ENCODE peak calls at places on chromosomes 4 and X, in five cellular contexts. One of them, this sample, is unnamed.

GRCh38 chrX:31279359-31279758 is 207.5 kb upstream of the FTHL17 start:
- DNase-seq in esophagus squamous epithelium: no peak
- DNase-seq in cardiac muscle cell: peak
- DNase-seq in endothelial cell of umbilical vein: peak
- DNase-seq in choroid plexus epithelial cell: peak
- DNase-seq in this sample: no peak

GRCh38 chrX:151019837-151020236 is 36.7 kb downstream of the HMGB3 start:
- DNase-seq in esophagus squamous epithelium: no peak
- DNase-seq in cardiac muscle cell: peak
- DNase-seq in endothelial cell of umbilical vein: no peak
- DNase-seq in choroid plexus epithelial cell: peak
- DNase-seq in this sample: no peak

GRCh38 chrX:129650821-129651510 is 3.8 kb downstream of the APLN start:
- DNase-seq in esophagus squamous epithelium: no peak
- DNase-seq in cardiac muscle cell: no peak
- DNase-seq in endothelial cell of umbilical vein: no peak
- DNase-seq in choroid plexus epithelial cell: no peak
- DNase-seq in this sample: no peak

GRCh38 chrX:40543661-40544328 is 37.0 kb upstream of the ATP6AP2 start:
- DNase-seq in esophagus squamous epithelium: no peak
- DNase-seq in cardiac muscle cell: peak
- DNase-seq in endothelial cell of umbilical vein: peak
- DNase-seq in choroid plexus epithelial cell: peak
- DNase-seq in this sample: no peak

GRCh38 chr4:117135634-117136354 is 50.4 kb upstream of the TRAM1L1 start:
- DNase-seq in esophagus squamous epithelium: no peak
- DNase-seq in cardiac muscle cell: no peak
- DNase-seq in endothelial cell of umbilical vein: no peak
- DNase-seq in choroid plexus epithelial cell: no peak
- DNase-seq in this sample: no peak

GRCh38 chrX:135893294-135893817 is at the start of the genes CT45A10 and SAGE1:
- DNase-seq in esophagus squamous epithelium: no peak
- DNase-seq in cardiac muscle cell: no peak
- DNase-seq in endothelial cell of umbilical vein: no peak
- DNase-seq in choroid plexus epithelial cell: no peak
- DNase-seq in this sample: no peak

GRCh38 chr4:145945431-145946155 is 7.0 kb upstream of the ZNF827 start:
- DNase-seq in esophagus squamous epithelium: no peak
- DNase-seq in cardiac muscle cell: no peak
- DNase-seq in endothelial cell of umbilical vein: no peak
- DNase-seq in choroid plexus epithelial cell: peak
- DNase-seq in this sample: no peak

GRCh38 chrX:109890910-109891502 is 111.9 kb upstream of the TMEM164 start:
- DNase-seq in esophagus squamous epithelium: no peak
- DNase-seq in cardiac muscle cell: peak
- DNase-seq in endothelial cell of umbilical vein: peak
- DNase-seq in choroid plexus epithelial cell: peak
- DNase-seq in this sample: no peak

GRCh38 chr4:121827851-121828250 is 4.2 kb upstream of the CCNA2 start:
- DNase-seq in esophagus squamous epithelium: no peak
- DNase-seq in cardiac muscle cell: peak
- DNase-seq in endothelial cell of umbilical vein: no peak
- DNase-seq in choroid plexus epithelial cell: peak
- DNase-seq in this sample: no peak

GRCh38 chr4:157048248-157048647 is 27.7 kb upstream of the GLRB start:
- DNase-seq in esophagus squamous epithelium: no peak
- DNase-seq in cardiac muscle cell: peak
- DNase-seq in endothelial cell of umbilical vein: no peak
- DNase-seq in choroid plexus epithelial cell: peak
- DNase-seq in this sample: no peak

GRCh38 chrX:136909119-136909705 is 28.7 kb upstream of the RBMX start:
- DNase-seq in esophagus squamous epithelium: peak
- DNase-seq in cardiac muscle cell: peak
- DNase-seq in endothelial cell of umbilical vein: peak
- DNase-seq in choroid plexus epithelial cell: peak
- DNase-seq in this sample: peak

GRCh38 chrX:94162971-94163370 is 489.0 kb downstream of the FAM133A start:
- DNase-seq in esophagus squamous epithelium: no peak
- DNase-seq in cardiac muscle cell: no peak
- DNase-seq in endothelial cell of umbilical vein: no peak
- DNase-seq in choroid plexus epithelial cell: no peak
- DNase-seq in this sample: no peak

GRCh38 chr4:115580901-115581300 is 467.5 kb upstream of the NDST4 start:
- DNase-seq in esophagus squamous epithelium: no peak
- DNase-seq in cardiac muscle cell: no peak
- DNase-seq in endothelial cell of umbilical vein: no peak
- DNase-seq in choroid plexus epithelial cell: no peak
- DNase-seq in this sample: no peak

GRCh38 chr4:101475246-101475645 is 127.9 kb upstream of the PPP3CA start:
- DNase-seq in esophagus squamous epithelium: no peak
- DNase-seq in cardiac muscle cell: no peak
- DNase-seq in endothelial cell of umbilical vein: no peak
- DNase-seq in choroid plexus epithelial cell: no peak
- DNase-seq in this sample: no peak

GRCh38 chr4:100849319-100849718 is 331.5 kb upstream of the EMCN start:
- DNase-seq in esophagus squamous epithelium: no peak
- DNase-seq in cardiac muscle cell: no peak
- DNase-seq in endothelial cell of umbilical vein: no peak
- DNase-seq in choroid plexus epithelial cell: no peak
- DNase-seq in this sample: no peak

GRCh38 chr4:32662803-32663202 is 1942.6 kb downstream of the PCDH7 start:
- DNase-seq in esophagus squamous epithelium: no peak
- DNase-seq in cardiac muscle cell: no peak
- DNase-seq in endothelial cell of umbilical vein: no peak
- DNase-seq in choroid plexus epithelial cell: no peak
- DNase-seq in this sample: no peak

GRCh38 chr4:38815879-38816782 is 11.5 kb upstream of the TLR1 start:
- DNase-seq in esophagus squamous epithelium: no peak
- DNase-seq in cardiac muscle cell: no peak
- DNase-seq in endothelial cell of umbilical vein: no peak
- DNase-seq in choroid plexus epithelial cell: peak
- DNase-seq in this sample: peak

GRCh38 chrX:49079489-49080428 is at the start of gene WDR45:
- DNase-seq in esophagus squamous epithelium: no peak
- DNase-seq in cardiac muscle cell: peak
- DNase-seq in endothelial cell of umbilical vein: peak
- DNase-seq in choroid plexus epithelial cell: peak
- DNase-seq in this sample: peak

GRCh38 chr4:52665592-52665991 is 6.5 kb upstream of the USP46 start:
- DNase-seq in esophagus squamous epithelium: no peak
- DNase-seq in cardiac muscle cell: no peak
- DNase-seq in endothelial cell of umbilical vein: peak
- DNase-seq in choroid plexus epithelial cell: peak
- DNase-seq in this sample: no peak

GRCh38 chr4:100240008-100240407 is 49.7 kb upstream of the DDIT4L start:
- DNase-seq in esophagus squamous epithelium: no peak
- DNase-seq in cardiac muscle cell: peak
- DNase-seq in endothelial cell of umbilical vein: no peak
- DNase-seq in choroid plexus epithelial cell: peak
- DNase-seq in this sample: no peak

GRCh38 chr4:105306820-105307219 is 160.1 kb downstream of the TET2 start:
- DNase-seq in esophagus squamous epithelium: no peak
- DNase-seq in cardiac muscle cell: no peak
- DNase-seq in endothelial cell of umbilical vein: no peak
- DNase-seq in choroid plexus epithelial cell: no peak
- DNase-seq in this sample: no peak

GRCh38 chrX:110045421-110045820 is 42.5 kb downstream of the TMEM164 start:
- DNase-seq in esophagus squamous epithelium: no peak
- DNase-seq in cardiac muscle cell: no peak
- DNase-seq in endothelial cell of umbilical vein: no peak
- DNase-seq in choroid plexus epithelial cell: no peak
- DNase-seq in this sample: no peak

GRCh38 chr4:140726776-140727500 is 29.2 kb downstream of the TBC1D9 start:
- DNase-seq in esophagus squamous epithelium: no peak
- DNase-seq in cardiac muscle cell: peak
- DNase-seq in endothelial cell of umbilical vein: peak
- DNase-seq in choroid plexus epithelial cell: peak
- DNase-seq in this sample: no peak

GRCh38 chr4:6017030-6017429 is 1.2 kb downstream of the C4orf50 start:
- DNase-seq in esophagus squamous epithelium: no peak
- DNase-seq in cardiac muscle cell: no peak
- DNase-seq in endothelial cell of umbilical vein: no peak
- DNase-seq in choroid plexus epithelial cell: no peak
- DNase-seq in this sample: no peak

DNA sequence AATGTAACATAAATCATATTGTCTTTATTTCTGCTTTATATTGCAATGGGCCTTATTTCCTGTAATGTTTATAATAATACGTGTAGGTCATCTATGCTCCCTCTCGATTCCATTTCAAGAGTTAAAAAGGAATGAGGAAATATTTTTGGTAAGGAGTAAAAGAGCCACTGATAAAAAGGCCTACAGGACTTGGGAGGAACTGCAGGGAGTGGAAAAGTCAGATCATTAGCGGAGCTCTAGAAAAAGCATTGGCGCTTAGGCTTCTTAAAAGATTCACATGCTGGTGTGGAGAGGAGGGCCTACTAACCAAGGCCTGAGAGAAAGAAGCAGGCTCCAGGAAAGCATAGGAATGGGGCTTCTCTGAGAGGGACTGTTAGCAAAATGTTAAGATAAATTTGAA is 82.9 kb upstream of the PNPLA4 start:
- DNase-seq in esophagus squamous epithelium: no peak
- DNase-seq in cardiac muscle cell: no peak
- DNase-seq in endothelial cell of umbilical vein: no peak
- DNase-seq in choroid plexus epithelial cell: no peak
- DNase-seq in this sample: no peak
- TF ChIP-seq CTCF in esophagus squamous epithelium: no peak
- TF ChIP-seq CTCF in cardiac muscle cell: no peak
- TF ChIP-seq CTCF in endothelial cell of umbilical vein: no peak
- TF ChIP-seq CTCF in choroid plexus epithelial cell: peak
- TF ChIP-seq CTCF in this sample: no peak

GRCh38 chrX:7088968-7089615 is 58.4 kb upstream of the STS start:
- DNase-seq in esophagus squamous epithelium: no peak
- DNase-seq in cardiac muscle cell: no peak
- DNase-seq in endothelial cell of umbilical vein: no peak
- DNase-seq in choroid plexus epithelial cell: no peak
- DNase-seq in this sample: no peak
- TF ChIP-seq CTCF in esophagus squamous epithelium: no peak
- TF ChIP-seq CTCF in cardiac muscle cell: no peak
- TF ChIP-seq CTCF in endothelial cell of umbilical vein: no peak
- TF ChIP-seq CTCF in choroid plexus epithelial cell: peak
- TF ChIP-seq CTCF in this sample: no peak

DNA sequence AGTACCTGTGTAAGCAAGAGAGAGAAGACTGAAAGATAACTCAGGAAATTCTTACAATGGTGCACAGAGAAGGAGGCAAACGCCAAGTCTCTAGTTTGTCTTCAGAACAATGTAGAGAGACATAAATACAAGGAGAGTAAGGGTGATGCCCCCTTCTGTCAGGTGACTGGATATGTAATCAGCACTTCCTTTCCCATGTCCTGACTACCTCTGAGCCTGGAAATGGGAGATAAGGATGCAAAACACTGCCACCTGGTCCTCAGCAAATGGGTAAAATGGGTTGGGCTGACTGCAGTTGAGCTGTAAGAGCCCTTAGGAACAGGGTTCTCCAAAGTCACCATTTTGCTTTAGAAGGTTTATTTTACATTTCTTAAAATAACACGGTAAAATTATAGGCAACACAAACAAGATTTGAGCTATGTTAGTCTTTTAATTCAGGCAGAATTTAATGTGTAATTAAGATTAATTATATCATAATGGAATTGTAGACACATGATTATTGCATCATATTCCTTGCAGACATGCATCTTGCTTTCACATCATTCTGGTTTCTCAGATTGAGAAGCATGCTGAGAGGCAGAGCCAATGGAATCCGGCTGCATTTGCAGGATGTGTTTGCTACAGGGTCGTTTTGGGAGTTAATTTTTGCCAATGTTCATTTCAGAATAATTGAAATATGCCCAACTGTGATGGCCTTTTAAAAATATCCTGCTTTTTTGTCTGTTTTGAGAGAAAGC is 37.2 kb upstream of the ARX start:
- DNase-seq in esophagus squamous epithelium: no peak
- DNase-seq in cardiac muscle cell: no peak
- DNase-seq in endothelial cell of umbilical vein: no peak
- DNase-seq in choroid plexus epithelial cell: no peak
- DNase-seq in this sample: no peak
- TF ChIP-seq CTCF in esophagus squamous epithelium: no peak
- TF ChIP-seq CTCF in cardiac muscle cell: no peak
- TF ChIP-seq CTCF in endothelial cell of umbilical vein: no peak
- TF ChIP-seq CTCF in choroid plexus epithelial cell: no peak
- TF ChIP-seq CTCF in this sample: no peak

DNA sequence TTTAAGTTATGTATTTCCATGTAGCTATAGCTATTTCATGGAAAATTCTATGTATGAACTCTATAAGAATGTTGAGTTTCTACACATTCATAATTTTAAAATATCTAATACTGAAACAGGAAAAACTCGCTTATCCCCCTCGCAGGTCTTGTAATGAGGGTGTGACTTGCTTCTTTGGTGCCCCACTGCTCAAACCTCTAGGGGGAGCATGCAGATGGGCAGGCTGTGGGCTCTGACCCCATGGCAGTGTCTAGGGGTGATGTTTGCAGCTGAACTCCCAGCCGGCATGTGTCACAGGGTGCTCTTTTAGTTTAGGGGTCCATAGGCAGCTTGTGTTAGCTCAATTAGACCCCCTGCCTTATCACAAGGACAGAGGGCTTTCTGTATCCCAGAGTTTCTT is 1825.7 kb upstream of the ADGRL3 start:
- DNase-seq in esophagus squamous epithelium: no peak
- DNase-seq in cardiac muscle cell: no peak
- DNase-seq in endothelial cell of umbilical vein: no peak
- DNase-seq in choroid plexus epithelial cell: no peak
- DNase-seq in this sample: no peak
- TF ChIP-seq CTCF in esophagus squamous epithelium: no peak
- TF ChIP-seq CTCF in cardiac muscle cell: no peak
- TF ChIP-seq CTCF in endothelial cell of umbilical vein: no peak
- TF ChIP-seq CTCF in choroid plexus epithelial cell: no peak
- TF ChIP-seq CTCF in this sample: no peak

DNA sequence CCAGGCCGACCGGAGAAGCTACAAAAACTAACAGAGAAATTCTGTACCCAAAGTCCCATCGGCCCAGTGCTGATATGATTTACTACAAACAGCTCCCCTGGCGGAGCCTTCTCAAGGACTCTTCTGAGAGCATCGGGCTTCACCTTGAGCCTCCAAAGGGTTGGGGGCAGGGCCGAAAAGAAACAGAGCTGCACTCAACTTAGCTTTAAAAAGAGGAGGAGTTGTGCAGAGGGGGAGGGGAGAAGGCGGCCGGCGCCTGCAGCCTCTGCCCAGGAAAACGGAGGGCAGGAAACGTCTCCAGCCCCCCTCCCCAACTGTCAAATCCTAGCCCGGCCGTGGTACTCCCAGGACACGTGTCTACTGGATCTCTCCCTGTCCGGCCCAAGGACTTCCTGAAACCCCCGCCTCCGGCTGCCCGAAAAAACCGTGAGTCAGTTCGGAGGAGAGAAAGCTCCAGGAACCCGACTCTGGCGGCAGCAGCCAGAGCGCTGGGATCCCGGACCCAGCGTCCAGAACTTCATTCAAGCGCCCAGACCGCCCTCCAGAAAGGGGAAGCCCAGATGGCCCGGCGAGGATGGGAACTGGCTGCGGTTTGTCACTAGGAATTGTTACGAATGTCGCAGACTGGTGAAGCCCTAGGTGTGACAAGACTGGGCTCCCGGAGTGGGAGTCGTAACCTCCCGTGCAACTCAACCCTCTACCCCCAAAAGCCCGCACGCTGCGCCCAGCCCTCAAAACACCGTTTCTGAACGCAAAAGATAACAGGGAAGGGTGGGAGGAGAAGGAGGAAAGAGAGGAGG is 1.0 kb downstream of the ADAMTS3 start:
- DNase-seq in esophagus squamous epithelium: no peak
- DNase-seq in cardiac muscle cell: peak
- DNase-seq in endothelial cell of umbilical vein: peak
- DNase-seq in choroid plexus epithelial cell: peak
- DNase-seq in this sample: peak
- TF ChIP-seq CTCF in esophagus squamous epithelium: no peak
- TF ChIP-seq CTCF in cardiac muscle cell: peak
- TF ChIP-seq CTCF in endothelial cell of umbilical vein: peak
- TF ChIP-seq CTCF in choroid plexus epithelial cell: peak
- TF ChIP-seq CTCF in this sample: no peak

GRCh38 chr4:119151161-119151560 is 15.5 kb downstream of the MYOZ2 start:
- DNase-seq in esophagus squamous epithelium: no peak
- DNase-seq in cardiac muscle cell: peak
- DNase-seq in endothelial cell of umbilical vein: no peak
- DNase-seq in choroid plexus epithelial cell: no peak
- DNase-seq in this sample: no peak
- TF ChIP-seq CTCF in esophagus squamous epithelium: no peak
- TF ChIP-seq CTCF in cardiac muscle cell: no peak
- TF ChIP-seq CTCF in endothelial cell of umbilical vein: no peak
- TF ChIP-seq CTCF in choroid plexus epithelial cell: no peak
- TF ChIP-seq CTCF in this sample: no peak

This sample was measured in CD14-positive monocyte.